ENCODE peak calls at places on chromosomes 2 and 18, in four cellular contexts. One of them, this sample, is unnamed.

GRCh38 chr2:183242937-183243336 is 118.7 kb downstream of the NUP35 start:
- DNase-seq in cardiac fibroblast: peak; percentile 14
- DNase-seq in mesothelial cell of epicardium: no peak
- DNase-seq in AG09309: no peak
- DNase-seq in this sample: no peak

GRCh38 chr2:46697830-46698323 is 217.7 kb downstream of the MCFD2 start:
- DNase-seq in cardiac fibroblast: no peak
- DNase-seq in mesothelial cell of epicardium: no peak
- DNase-seq in AG09309: no peak
- DNase-seq in this sample: no peak

GRCh38 chr2:227510620-227510958 is 38.6 kb downstream of the AGFG1 start:
- DNase-seq in cardiac fibroblast: no peak
- DNase-seq in mesothelial cell of epicardium: no peak
- DNase-seq in AG09309: no peak
- DNase-seq in this sample: no peak

GRCh38 chr2:234981197-234982095 is 29.6 kb downstream of the SH3BP4 start:
- DNase-seq in cardiac fibroblast: peak; percentile 99
- DNase-seq in mesothelial cell of epicardium: no peak
- DNase-seq in AG09309: peak; percentile 98
- DNase-seq in this sample: no peak

GRCh38 chr2:75447168-75447567 is 113.6 kb downstream of the EVA1A start:
- DNase-seq in cardiac fibroblast: no peak
- DNase-seq in mesothelial cell of epicardium: no peak
- DNase-seq in AG09309: no peak
- DNase-seq in this sample: no peak

GRCh38 chr2:186570587-186570986 is 19.3 kb upstream of the ITGAV start:
- DNase-seq in cardiac fibroblast: peak; percentile 52
- DNase-seq in mesothelial cell of epicardium: no peak
- DNase-seq in AG09309: no peak
- DNase-seq in this sample: no peak

GRCh38 chr2:85185431-85185940 is 52.3 kb downstream of the TCF7L1 start:
- DNase-seq in cardiac fibroblast: no peak
- DNase-seq in mesothelial cell of epicardium: no peak
- DNase-seq in AG09309: no peak
- DNase-seq in this sample: no peak

GRCh38 chr2:68388772-68389171 is 23.7 kb downstream of the PLEK start:
- DNase-seq in cardiac fibroblast: no peak
- DNase-seq in mesothelial cell of epicardium: no peak
- DNase-seq in AG09309: no peak
- DNase-seq in this sample: no peak

GRCh38 chr2:239882781-239883180 is 142.4 kb downstream of the NDUFA10 start:
- DNase-seq in cardiac fibroblast: no peak
- DNase-seq in mesothelial cell of epicardium: no peak
- DNase-seq in AG09309: no peak
- DNase-seq in this sample: no peak

GRCh38 chr2:42938671-42939370 is 146.4 kb upstream of the HAAO start:
- DNase-seq in cardiac fibroblast: no peak
- DNase-seq in mesothelial cell of epicardium: no peak
- DNase-seq in AG09309: no peak
- DNase-seq in this sample: no peak

GRCh38 chr2:236400046-236400574 is 135.9 kb upstream of the ASB18 start:
- DNase-seq in cardiac fibroblast: no peak
- DNase-seq in mesothelial cell of epicardium: no peak
- DNase-seq in AG09309: no peak
- DNase-seq in this sample: no peak

GRCh38 chr2:222806606-222807036 is 54.2 kb upstream of the ACSL3 start:
- DNase-seq in cardiac fibroblast: no peak
- DNase-seq in mesothelial cell of epicardium: no peak
- DNase-seq in AG09309: no peak
- DNase-seq in this sample: no peak

GRCh38 chr18:5237083-5237722 is 40.1 kb upstream of the AKAIN1 start:
- DNase-seq in cardiac fibroblast: peak; percentile 11
- DNase-seq in mesothelial cell of epicardium: no peak
- DNase-seq in AG09309: no peak
- DNase-seq in this sample: peak; percentile 28

GRCh38 chr2:65622499-65622898 is 190.1 kb upstream of the SPRED2 start:
- DNase-seq in cardiac fibroblast: no peak
- DNase-seq in mesothelial cell of epicardium: no peak
- DNase-seq in AG09309: no peak
- DNase-seq in this sample: no peak

GRCh38 chr2:231527955-231528635 is 2.1 kb downstream of the NMUR1 start:
- DNase-seq in cardiac fibroblast: no peak
- DNase-seq in mesothelial cell of epicardium: no peak
- DNase-seq in AG09309: no peak
- DNase-seq in this sample: no peak

GRCh38 chr2:165256618-165257017 is 17.4 kb downstream of the SCN2A start:
- DNase-seq in cardiac fibroblast: no peak
- DNase-seq in mesothelial cell of epicardium: no peak
- DNase-seq in AG09309: no peak
- DNase-seq in this sample: no peak

GRCh38 chr2:71932780-71933466 is 214.7 kb downstream of the CYP26B1 start:
- DNase-seq in cardiac fibroblast: no peak
- DNase-seq in mesothelial cell of epicardium: no peak
- DNase-seq in AG09309: no peak
- DNase-seq in this sample: no peak

GRCh38 chr2:25821225-25822056 is 56.8 kb downstream of the ASXL2 start:
- DNase-seq in cardiac fibroblast: peak; percentile 36
- DNase-seq in mesothelial cell of epicardium: no peak
- DNase-seq in AG09309: no peak
- DNase-seq in this sample: peak; percentile 93

GRCh38 chr2:233854241-233854981 is at the start of gene HJURP:
- DNase-seq in cardiac fibroblast: peak; percentile 95
- DNase-seq in mesothelial cell of epicardium: peak; percentile 83
- DNase-seq in AG09309: peak; percentile 74
- DNase-seq in this sample: peak; percentile 85

DNA sequence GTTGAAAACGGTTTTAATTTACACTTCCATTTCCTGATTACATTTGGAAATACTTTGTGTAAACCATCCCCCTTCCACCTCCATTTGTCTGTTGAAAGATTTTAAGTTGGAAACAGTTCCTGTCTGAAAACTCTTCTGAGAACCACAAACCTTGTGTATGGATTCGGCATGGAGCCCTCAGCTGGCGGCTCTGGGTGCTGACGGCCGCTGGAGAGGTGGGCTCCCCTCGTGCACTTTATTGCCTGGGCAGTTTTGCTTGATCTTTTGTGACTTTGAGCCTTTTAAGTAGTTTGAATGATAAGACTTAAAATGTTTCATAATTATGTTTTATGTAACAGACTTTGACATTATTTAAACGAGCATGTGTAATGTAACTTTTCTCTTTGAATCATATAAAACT is 11.1 kb downstream of the KLF11 start:
- DNase-seq in cardiac fibroblast: no peak
- DNase-seq in mesothelial cell of epicardium: no peak
- DNase-seq in AG09309: no peak
- DNase-seq in this sample: no peak
- TF ChIP-seq CTCF in cardiac fibroblast: no peak
- TF ChIP-seq CTCF in mesothelial cell of epicardium: no peak
- TF ChIP-seq CTCF in AG09309: no peak
- TF ChIP-seq CTCF in this sample: no peak

DNA sequence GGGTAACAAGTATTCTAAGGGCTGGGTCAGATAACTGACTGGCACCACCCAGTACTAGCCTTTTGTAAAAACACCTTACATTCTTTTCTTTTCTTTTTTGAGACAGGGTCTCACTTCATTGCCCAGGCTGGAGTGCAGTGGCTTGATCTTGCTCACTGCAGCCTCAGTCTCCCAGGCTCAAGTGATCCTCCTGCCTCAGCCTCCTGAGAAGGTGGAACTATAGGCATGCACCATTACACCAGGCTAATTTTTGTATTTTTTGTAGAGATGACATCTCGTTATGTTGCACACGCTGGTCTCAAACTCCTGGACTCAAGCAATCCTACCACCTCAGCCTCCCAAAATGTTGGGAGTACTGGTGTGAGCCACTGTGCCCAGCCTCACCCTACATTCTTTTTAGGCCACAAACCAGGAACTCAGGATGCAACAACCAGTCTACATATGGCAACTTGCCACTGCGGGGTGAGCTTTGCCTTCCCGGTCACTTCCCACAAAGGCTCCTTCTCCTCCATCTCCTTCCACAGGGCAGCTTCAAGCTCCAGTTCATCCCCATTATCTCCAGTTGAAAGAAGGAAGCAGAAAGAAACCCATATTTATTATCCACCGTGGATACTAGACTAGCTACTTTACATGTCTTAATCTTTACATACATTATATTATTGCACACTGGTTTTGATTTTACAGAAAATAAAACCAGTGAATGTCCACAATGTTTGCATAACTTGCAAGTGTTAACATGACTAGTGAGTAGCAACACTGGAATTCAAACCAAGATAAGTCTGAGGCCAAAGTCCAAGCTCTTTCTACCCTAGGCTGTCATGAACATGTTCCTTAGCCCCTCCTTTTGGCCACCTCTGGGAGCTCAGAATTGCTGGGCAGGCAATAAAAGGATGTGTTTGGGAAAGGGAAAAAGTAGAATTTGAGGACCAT is 23.7 kb upstream of the AP1S3 start:
- DNase-seq in cardiac fibroblast: peak; percentile 88
- DNase-seq in mesothelial cell of epicardium: no peak
- DNase-seq in AG09309: peak; percentile 38
- DNase-seq in this sample: no peak
- TF ChIP-seq CTCF in cardiac fibroblast: peak; percentile 11
- TF ChIP-seq CTCF in mesothelial cell of epicardium: no peak
- TF ChIP-seq CTCF in AG09309: no peak
- TF ChIP-seq CTCF in this sample: no peak

GRCh38 chr2:41414486-41415230 is 633.2 kb upstream of the PKDCC start:
- DNase-seq in cardiac fibroblast: peak; percentile 74
- DNase-seq in mesothelial cell of epicardium: no peak
- DNase-seq in AG09309: no peak
- DNase-seq in this sample: peak; percentile 4
- TF ChIP-seq CTCF in cardiac fibroblast: peak; percentile 68
- TF ChIP-seq CTCF in mesothelial cell of epicardium: peak; percentile 43
- TF ChIP-seq CTCF in AG09309: no peak
- TF ChIP-seq CTCF in this sample: peak; percentile 44

DNA sequence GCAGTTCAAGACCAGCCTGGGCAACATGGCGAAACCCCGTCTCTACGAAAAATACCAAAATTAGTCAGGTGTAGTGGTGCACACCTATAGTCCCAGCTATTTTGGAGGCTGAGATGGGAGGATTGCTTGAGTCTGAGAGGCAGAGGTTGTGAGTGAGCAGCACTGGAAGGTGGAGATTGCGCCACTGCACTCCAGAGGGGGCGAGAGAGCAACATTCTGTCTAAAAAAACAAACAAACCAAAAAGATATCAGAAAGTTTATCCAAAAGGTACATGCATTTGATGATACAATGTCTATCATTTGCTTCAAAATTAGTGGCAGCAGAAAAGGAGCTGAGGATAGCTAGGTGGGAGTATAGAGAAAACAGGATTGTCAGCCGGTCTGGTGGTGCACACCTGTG is 39.8 kb upstream of the CABLES1 start:
- DNase-seq in cardiac fibroblast: no peak
- DNase-seq in mesothelial cell of epicardium: no peak
- DNase-seq in AG09309: no peak
- DNase-seq in this sample: no peak
- TF ChIP-seq CTCF in cardiac fibroblast: no peak
- TF ChIP-seq CTCF in mesothelial cell of epicardium: no peak
- TF ChIP-seq CTCF in AG09309: no peak
- TF ChIP-seq CTCF in this sample: peak; percentile 8

GRCh38 chr18:49185636-49186035 is 234.9 kb upstream of the SMAD7 start:
- DNase-seq in cardiac fibroblast: no peak
- DNase-seq in mesothelial cell of epicardium: no peak
- DNase-seq in AG09309: no peak
- DNase-seq in this sample: no peak

GRCh38 chr18:49193896-49194295 is 243.1 kb upstream of the SMAD7 start:
- DNase-seq in cardiac fibroblast: no peak
- DNase-seq in mesothelial cell of epicardium: no peak
- DNase-seq in AG09309: no peak
- DNase-seq in this sample: no peak

GRCh38 chr18:49186242-49186641 is 235.5 kb upstream of the SMAD7 start:
- DNase-seq in cardiac fibroblast: no peak
- DNase-seq in mesothelial cell of epicardium: no peak
- DNase-seq in AG09309: no peak
- DNase-seq in this sample: no peak

GRCh38 chr18:49193252-49193651 is 242.5 kb upstream of the SMAD7 start:
- DNase-seq in cardiac fibroblast: no peak
- DNase-seq in mesothelial cell of epicardium: no peak
- DNase-seq in AG09309: no peak
- DNase-seq in this sample: no peak

GRCh38 chr18:49189772-49190171 is 239.0 kb upstream of the SMAD7 start:
- DNase-seq in cardiac fibroblast: peak; percentile 42
- DNase-seq in mesothelial cell of epicardium: no peak
- DNase-seq in AG09309: no peak
- DNase-seq in this sample: no peak
- TF ChIP-seq CTCF in cardiac fibroblast: no peak
- TF ChIP-seq CTCF in mesothelial cell of epicardium: no peak
- TF ChIP-seq CTCF in AG09309: no peak
- TF ChIP-seq CTCF in this sample: no peak

DNA sequence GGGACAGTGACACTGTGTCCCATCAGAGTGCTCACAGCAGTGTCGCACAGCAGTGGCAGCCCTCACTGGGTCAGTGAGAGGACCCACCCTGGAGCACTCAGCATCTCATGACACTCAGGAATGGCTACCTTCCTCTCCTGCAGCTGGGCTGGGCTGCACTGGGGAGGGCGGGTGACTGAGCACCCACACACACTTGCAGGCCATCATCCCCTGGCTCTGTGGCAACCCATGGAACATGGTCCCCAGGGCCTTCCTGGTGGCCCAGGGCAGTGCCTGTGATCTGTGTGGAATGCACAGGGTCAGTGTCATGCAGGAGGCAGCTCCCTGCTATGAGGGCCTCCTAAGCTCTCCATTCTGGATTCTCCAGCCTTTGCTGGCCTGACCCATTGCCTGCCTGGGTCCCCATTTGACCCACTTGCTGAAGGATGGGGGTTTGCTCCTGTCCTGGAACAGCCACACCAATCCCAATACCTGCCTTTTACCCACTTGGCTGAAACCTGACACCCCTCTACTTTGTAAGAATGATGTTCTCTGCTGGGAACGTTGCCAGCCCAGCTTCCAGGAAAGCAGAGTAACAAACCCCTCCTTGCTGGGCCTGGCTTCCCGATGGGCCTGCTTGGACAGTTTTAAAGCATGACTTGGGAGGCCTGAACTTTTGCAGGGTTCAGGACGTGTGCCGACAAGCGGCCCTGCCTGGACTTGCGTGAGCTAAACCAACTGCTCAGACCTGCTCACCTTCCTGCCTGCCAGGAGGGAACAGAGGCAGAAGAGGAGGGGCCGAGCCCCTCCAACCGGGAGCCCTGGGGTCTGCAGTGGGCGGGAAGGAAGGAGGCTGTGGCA is 13.7 kb downstream of the HS6ST1 start:
- DNase-seq in cardiac fibroblast: peak; percentile 99
- DNase-seq in mesothelial cell of epicardium: peak; percentile 70
- DNase-seq in AG09309: peak; percentile 89
- DNase-seq in this sample: peak; percentile 90
- TF ChIP-seq CTCF in cardiac fibroblast: no peak
- TF ChIP-seq CTCF in mesothelial cell of epicardium: no peak
- TF ChIP-seq CTCF in AG09309: no peak
- TF ChIP-seq CTCF in this sample: no peak